ENCODE peak calls at places on chromosomes 7 and 10, in eight cellular contexts. N is GM10248; Q is activated CD4-positive, CD25-positive, alpha-beta regulatory T cell treated with anti-CD3 and anti-CD28 coated beads, Interleukin-2, amount 50 U/mL, for 72 hours; E is PC-9; C is HFFc6; K is NCI-H460; O is neural progenitor cell; U is dermis microvascular lymphatic vessel endothelial cell. H is an unnamed sample.

GRCh38 chr10:5960070-5960972 is 17.0 kb downstream of the IL15RA start:
- DNase-seq in N (no peak), Q (no peak), E (no peak), C (no peak), K (no peak), O (no peak), U (no peak), H (no peak)

GRCh38 chr7:1022801-1023465 is 21.4 kb upstream of the GPR146 start:
- DNase-seq in N (no peak), Q (no peak), E (no peak), C (no peak), K (no peak), O (no peak), U (no peak), H (no peak)

GRCh38 chr10:78359641-78360091 is 326.0 kb downstream of the RPS24 start:
- DNase-seq in N (no peak), Q (no peak), E (no peak), C (no peak), K (no peak), O (peak; percentile 47), U (no peak), H (no peak)

GRCh38 chr7:148264933-148265557 is 325.5 kb upstream of the C7orf33 start:
- DNase-seq in N (peak; percentile 56), Q (no peak), E (peak; percentile 43), C (peak; percentile 33), K (peak; percentile 25), O (peak; percentile 76), U (peak; percentile 14), H (no peak)

GRCh38 chr10:43170491-43170890 is 32.2 kb downstream of the CSGALNACT2 start:
- DNase-seq in N (no peak), Q (no peak), E (no peak), C (peak; percentile 21), K (peak; percentile 1), O (no peak), U (no peak), H (no peak)

GRCh38 chr10:22539579-22540160 is 174.7 kb downstream of the PIP4K2A start:
- DNase-seq in N (no peak), Q (no peak), E (no peak), C (no peak), K (no peak), O (no peak), U (no peak), H (no peak)

GRCh38 chr10:76868088-76868949 is 769.3 kb downstream of the KCNMA1 start:
- DNase-seq in N (no peak), Q (no peak), E (no peak), C (peak; percentile 17), K (no peak), O (no peak), U (no peak), H (no peak)

GRCh38 chr7:101725911-101726310 is 91.5 kb upstream of the CUX1 start:
- DNase-seq in N (no peak), Q (no peak), E (no peak), C (no peak), K (no peak), O (no peak), U (no peak), H (no peak)

GRCh38 chr10:13102002-13102794 is 2.2 kb downstream of the OPTN start:
- DNase-seq in N (peak; percentile 39), Q (no peak), E (no peak), C (no peak), K (no peak), O (no peak), U (no peak), H (no peak)

GRCh38 chr10:111545806-111546205 is 469.0 kb downstream of the ADRA2A start:
- DNase-seq in N (no peak), Q (no peak), E (no peak), C (no peak), K (no peak), O (no peak), U (no peak), H (no peak)

GRCh38 chr10:113539789-113540188 is 13.1 kb upstream of the HABP2 start:
- DNase-seq in N (no peak), Q (no peak), E (no peak), C (peak; percentile 59), K (no peak), O (no peak), U (no peak), H (no peak)

GRCh38 chr7:134126126-134126525 is 1.0 kb upstream of the LRGUK start:
- DNase-seq in N (no peak), Q (no peak), E (no peak), C (no peak), K (no peak), O (no peak), U (no peak), H (no peak)

GRCh38 chr7:37141742-37142141 is 306.9 kb downstream of the ELMO1 start:
- DNase-seq in N (no peak), Q (no peak), E (no peak), C (no peak), K (no peak), O (no peak), U (no peak), H (no peak)

GRCh38 chr7:137681657-137682562 is 164.9 kb downstream of the DGKI start:
- DNase-seq in N (no peak), Q (no peak), E (no peak), C (peak; percentile 86), K (no peak), O (no peak), U (no peak), H (no peak)

GRCh38 chr7:17774701-17775288 is 165.5 kb downstream of the SNX13 start:
- DNase-seq in N (no peak), Q (no peak), E (no peak), C (no peak), K (no peak), O (no peak), U (no peak), H (no peak)

GRCh38 chr10:58661902-58662301 is 149.2 kb downstream of the BICC1 start:
- DNase-seq in N (no peak), Q (no peak), E (no peak), C (no peak), K (no peak), O (no peak), U (no peak), H (no peak)

GRCh38 chr7:67019562-67020390 is 23.1 kb downstream of the TYW1 start:
- DNase-seq in N (no peak), Q (no peak), E (no peak), C (peak; percentile 38), K (no peak), O (no peak), U (peak; percentile 63), H (no peak)

GRCh38 chr10:8594176-8594575 is 539.7 kb downstream of the GATA3 start:
- DNase-seq in N (no peak), Q (no peak), E (no peak), C (no peak), K (no peak), O (no peak), U (no peak), H (no peak)

GRCh38 chr7:131067220-131067619 is 260.5 kb upstream of the MKLN1 start:
- DNase-seq in N (no peak), Q (no peak), E (no peak), C (no peak), K (no peak), O (no peak), U (no peak), H (no peak)

GRCh38 chr7:151736403-151736909 is 140.5 kb downstream of the PRKAG2 start:
- DNase-seq in N (no peak), Q (no peak), E (peak; percentile 94), C (peak; percentile 97), K (peak; percentile 77), O (peak; percentile 65), U (peak; percentile 83), H (no peak)

GRCh38 chr10:60704480-60704879 is 73.8 kb upstream of the CDK1 start:
- DNase-seq in N (no peak), Q (no peak), E (no peak), C (no peak), K (peak; percentile 16), O (no peak), U (peak; percentile 92), H (no peak)

GRCh38 chr10:46253076-46254006 is 33.5 kb upstream of the ANTXRL start:
- DNase-seq in N (no peak), Q (no peak), E (no peak), C (no peak), K (no peak), O (no peak), U (no peak), H (no peak)

GRCh38 chr10:97648557-97649404 is 8.3 kb downstream of the PI4K2A start:
- DNase-seq in N (peak; percentile 71), Q (no peak), E (peak; percentile 93), C (peak; percentile 94), K (peak; percentile 38), O (no peak), U (peak; percentile 26), H (no peak)

GRCh38 chr7:92613720-92614119 is 23.5 kb upstream of the FAM133B start:
- DNase-seq in N (no peak), Q (no peak), E (no peak), C (no peak), K (no peak), O (no peak), U (no peak), H (no peak)

GRCh38 chr10:92045641-92046106 is 122.1 kb downstream of the BTAF1 start:
- DNase-seq in N (no peak), Q (no peak), E (no peak), C (no peak), K (no peak), O (peak; percentile 50), U (no peak), H (no peak)

GRCh38 chr7:28349637-28350036 is 62.7 kb upstream of the CREB5 start:
- DNase-seq in N (no peak), Q (no peak), E (peak; percentile 58), C (no peak), K (peak; percentile 26), O (no peak), U (no peak), H (no peak)

GRCh38 chr7:96833701-96834453 is 124.2 kb upstream of the SEM1 start:
- DNase-seq in N (no peak), Q (no peak), E (no peak), C (no peak), K (peak; percentile 14), O (no peak), U (no peak), H (no peak)

GRCh38 chr7:17690030-17690429 is 250.3 kb downstream of the SNX13 start:
- DNase-seq in N (no peak), Q (no peak), E (peak; percentile 72), C (peak; percentile 80), K (peak; percentile 76), O (no peak), U (no peak), H (no peak)